ENCODE peak calls at places on chromosomes 16 and 17, in five cellular contexts. One of them, this sample, is unnamed.

GRCh38 chr16:1543085-1543896 is 9.8 kb downstream of the TMEM204 start:
- DNase-seq in uterus: peak
- DNase-seq in HCT116: peak
- DNase-seq in lung: peak
- DNase-seq in PC-3: peak
- DNase-seq in this sample: peak

GRCh38 chr17:35917519-35918213 is 12.9 kb downstream of the RDM1 start:
- DNase-seq in uterus: no peak
- DNase-seq in HCT116: no peak
- DNase-seq in lung: no peak
- DNase-seq in PC-3: no peak
- DNase-seq in this sample: no peak

GRCh38 chr17:50516980-50517379 is 8.7 kb downstream of the MYCBPAP start:
- DNase-seq in uterus: no peak
- DNase-seq in HCT116: no peak
- DNase-seq in lung: no peak
- DNase-seq in PC-3: no peak
- DNase-seq in this sample: no peak

GRCh38 chr17:66625321-66625767 is 209.6 kb upstream of the CACNG5 start:
- DNase-seq in uterus: no peak
- DNase-seq in HCT116: peak
- DNase-seq in lung: no peak
- DNase-seq in PC-3: peak
- DNase-seq in this sample: no peak

GRCh38 chr16:58456193-58456592 is 43.8 kb upstream of the NDRG4 start:
- DNase-seq in uterus: no peak
- DNase-seq in HCT116: no peak
- DNase-seq in lung: no peak
- DNase-seq in PC-3: no peak
- DNase-seq in this sample: peak

GRCh38 chr16:72425571-72426341 is 253.8 kb upstream of the PMFBP1 start:
- DNase-seq in uterus: no peak
- DNase-seq in HCT116: no peak
- DNase-seq in lung: no peak
- DNase-seq in PC-3: no peak
- DNase-seq in this sample: no peak

GRCh38 chr17:59845595-59846390 is 47.0 kb downstream of the TUBD1 start:
- DNase-seq in uterus: no peak
- DNase-seq in HCT116: peak
- DNase-seq in lung: peak
- DNase-seq in PC-3: peak
- DNase-seq in this sample: peak

GRCh38 chr16:20676268-20676828 is 21.1 kb downstream of the ACSM1 start:
- DNase-seq in uterus: peak
- DNase-seq in HCT116: no peak
- DNase-seq in lung: no peak
- DNase-seq in PC-3: no peak
- DNase-seq in this sample: no peak

DNA sequence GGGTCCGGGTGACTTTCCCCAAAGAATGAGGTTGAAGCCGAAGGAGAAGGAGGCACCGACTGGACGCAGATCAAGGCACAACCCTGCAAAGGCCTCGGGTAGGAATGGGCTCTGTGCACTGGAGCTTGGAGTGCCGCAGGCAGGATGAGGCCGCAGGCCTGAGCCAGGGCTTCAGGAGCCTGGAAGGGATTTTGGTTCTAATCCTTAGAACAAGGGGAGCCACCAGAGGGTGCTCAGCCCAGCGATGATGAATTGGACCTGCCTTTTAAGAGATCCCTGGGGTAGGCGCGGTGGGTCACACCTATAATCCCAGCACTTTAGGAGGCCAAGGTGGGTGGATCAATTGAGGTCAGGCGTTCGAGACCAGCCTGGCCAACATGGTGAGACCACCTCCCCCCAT is 8.1 kb downstream of the CIBAR2 start:
- DNase-seq in uterus: no peak
- DNase-seq in HCT116: no peak
- DNase-seq in lung: no peak
- DNase-seq in PC-3: no peak
- DNase-seq in this sample: no peak
- TF ChIP-seq CTCF in uterus: no peak
- TF ChIP-seq CTCF in HCT116: no peak
- TF ChIP-seq CTCF in lung: no peak
- TF ChIP-seq CTCF in PC-3: no peak
- TF ChIP-seq CTCF in this sample: no peak

GRCh38 chr16:76237471-76237870 is 39.7 kb upstream of the CNTNAP4 start:
- DNase-seq in uterus: no peak
- DNase-seq in HCT116: no peak
- DNase-seq in lung: no peak
- DNase-seq in PC-3: no peak
- DNase-seq in this sample: no peak
- H3K27ac ChIP-seq in uterus: no peak
- H3K27ac ChIP-seq in HCT116: no peak
- H3K27ac ChIP-seq in lung: no peak
- H3K27ac ChIP-seq in PC-3: no peak
- H3K27ac ChIP-seq in this sample: no peak

GRCh38 chr17:17661134-17661533 is 20.1 kb upstream of the RAI1 start:
- DNase-seq in uterus: no peak
- DNase-seq in HCT116: no peak
- DNase-seq in lung: no peak
- DNase-seq in PC-3: no peak
- DNase-seq in this sample: no peak

GRCh38 chr17:17664073-17664470 is 17.2 kb upstream of the RAI1 start:
- DNase-seq in uterus: no peak
- DNase-seq in HCT116: no peak
- DNase-seq in lung: no peak
- DNase-seq in PC-3: no peak
- DNase-seq in this sample: no peak

GRCh38 chr17:17659340-17659739 is 21.9 kb upstream of the RAI1 start:
- DNase-seq in uterus: no peak
- DNase-seq in HCT116: no peak
- DNase-seq in lung: no peak
- DNase-seq in PC-3: no peak
- DNase-seq in this sample: no peak

GRCh38 chr17:17663160-17664072 is 17.8 kb upstream of the RAI1 start:
- DNase-seq in uterus: peak
- DNase-seq in HCT116: peak
- DNase-seq in lung: peak
- DNase-seq in PC-3: peak
- DNase-seq in this sample: peak

DNA sequence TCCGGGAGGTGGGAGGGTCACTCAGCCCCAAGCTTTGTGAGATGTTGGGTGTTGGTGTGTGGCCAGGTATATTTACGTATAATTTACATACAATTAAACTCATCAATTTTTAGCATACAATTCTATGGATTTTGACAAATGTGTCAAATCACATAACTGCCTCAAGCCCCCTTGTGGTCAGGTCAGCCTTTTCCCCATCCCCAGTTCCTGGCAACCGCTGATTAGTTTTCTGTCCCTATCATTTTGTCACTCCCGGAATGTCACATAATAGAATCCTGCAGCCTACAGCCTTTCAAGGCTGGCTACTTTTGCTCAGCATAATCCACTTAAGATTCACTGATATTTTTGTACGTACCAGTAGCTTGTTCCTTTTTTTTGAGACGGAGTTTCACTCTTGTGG is 19.4 kb upstream of the RAI1 start:
- DNase-seq in uterus: no peak
- DNase-seq in HCT116: no peak
- DNase-seq in lung: no peak
- DNase-seq in PC-3: no peak
- DNase-seq in this sample: no peak
- TF ChIP-seq CTCF in uterus: no peak
- TF ChIP-seq CTCF in HCT116: peak
- TF ChIP-seq CTCF in lung: no peak
- TF ChIP-seq CTCF in PC-3: peak
- TF ChIP-seq CTCF in this sample: peak

DNA sequence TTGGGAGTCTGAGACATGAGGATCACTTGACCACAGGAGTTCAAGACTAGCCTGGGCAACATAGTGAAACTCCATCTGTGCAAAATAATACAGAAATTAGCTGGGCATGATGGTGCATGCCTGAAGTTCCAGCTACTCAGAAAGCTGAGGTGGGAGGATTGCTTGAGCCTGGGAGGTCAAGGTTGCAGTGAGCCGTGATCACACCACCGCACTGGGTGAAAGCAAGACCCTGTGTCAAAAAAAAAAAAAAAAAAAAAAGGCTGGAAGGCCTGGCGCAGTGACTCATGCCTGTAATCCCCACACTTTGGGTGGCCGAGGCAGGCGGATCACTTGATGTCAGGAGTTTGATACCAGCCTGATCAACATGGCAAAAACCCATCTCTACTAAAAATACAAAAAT is 8.1 kb downstream of the UBN1 start:
- DNase-seq in uterus: no peak
- DNase-seq in HCT116: no peak
- DNase-seq in lung: no peak
- DNase-seq in PC-3: no peak
- DNase-seq in this sample: no peak
- H3K27ac ChIP-seq in uterus: no peak
- H3K27ac ChIP-seq in HCT116: no peak
- H3K27ac ChIP-seq in lung: no peak
- H3K27ac ChIP-seq in PC-3: no peak
- H3K27ac ChIP-seq in this sample: no peak

This sample was measured in brain microvascular endothelial cell.